ENCODE peak calls at places on chromosome 19, in eight cellular contexts. Z is NCI-H226; P is psoas muscle; F is NCI-H510A treated with DMSO at 0.1 percent for 48 hours; M is fibroblast of the conjunctiva; G is stimulated activated CD4-positive, alpha-beta T cell treated with anti-CD3 and anti-CD28 coated beads, Interleukin-1b, Interleukin-23, amount 100 ng/mL, for 4 hours; E is neuronal stem cell; L is cerebellar cortex. U is an unnamed sample.

GRCh38 chr19:42531313-42531712 is 3.0 kb upstream of the CEACAM1 start:
- DNase-seq in E (no peak), Z (no peak), M (no peak), F (no peak), L (no peak), G (no peak), P (no peak), U (no peak)

GRCh38 chr19:38554676-38555141 is 63.0 kb downstream of the MAP4K1 start:
- DNase-seq in L (no peak), P (no peak), M (no peak), F (no peak), G (no peak), E (no peak), Z (no peak), U (no peak)

GRCh38 chr19:11142528-11143171 is 12.9 kb downstream of the SPC24 start:
- DNase-seq in P (peak; percentile 93), L (peak; percentile 50), Z (peak; percentile 93), M (peak; percentile 91), G (no peak), F (no peak), E (peak; percentile 57), U (no peak)

GRCh38 chr19:34994643-34995471 is 5.3 kb upstream of the GRAMD1A start:
- DNase-seq in F (no peak), G (no peak), L (no peak), P (no peak), M (no peak), Z (no peak), E (no peak), U (no peak)

GRCh38 chr19:19744641-19745040 is 11.7 kb upstream of the ZNF14 start:
- DNase-seq in L (no peak), M (no peak), P (no peak), E (no peak), Z (no peak), F (no peak), G (no peak), U (no peak)

GRCh38 chr19:294341-294818 is 3.2 kb upstream of the PLPP2 start:
- DNase-seq in E (no peak), P (no peak), G (no peak), Z (no peak), L (no peak), M (no peak), F (no peak), U (no peak)

GRCh38 chr19:19259741-19260140 is 13.4 kb downstream of the TM6SF2 start:
- DNase-seq in G (no peak), E (no peak), F (peak; percentile 8), Z (peak; percentile 39), P (no peak), M (no peak), L (peak; percentile 61), U (no peak)

GRCh38 chr19:46979770-46980105 is 39.9 kb upstream of the NPAS1 start:
- DNase-seq in G (no peak), M (no peak), F (no peak), E (no peak), L (no peak), P (no peak), Z (no peak), U (no peak)

GRCh38 chr19:19651076-19651475 is 7.6 kb upstream of the GMIP start:
- DNase-seq in M (no peak), E (no peak), F (no peak), Z (no peak), P (no peak), G (no peak), L (peak; percentile 61), U (no peak)

GRCh38 chr19:7492142-7493055 is 3.6 kb upstream of the PEX11G start:
- DNase-seq in P (no peak), M (no peak), E (no peak), G (no peak), L (no peak), Z (no peak), F (no peak), U (peak; percentile 30)

GRCh38 chr19:33054623-33055022 is 10.1 kb downstream of the RHPN2 start:
- DNase-seq in G (no peak), Z (no peak), E (no peak), P (no peak), M (no peak), F (peak; percentile 10), L (no peak), U (no peak)

GRCh38 chr19:13995017-13995728 is 10.9 kb downstream of the RFX1 start:
- DNase-seq in Z (no peak), L (peak; percentile 90), E (no peak), P (peak; percentile 54), M (no peak), G (no peak), F (no peak), U (no peak)

GRCh38 chr19:27986299-27986698 is 1226.7 kb downstream of the UQCRFS1 start:
- DNase-seq in Z (no peak), F (no peak), M (no peak), E (no peak), P (no peak), G (no peak), L (no peak), U (no peak)

GRCh38 chr19:3366761-3367571 is 583 bp downstream of the NFIC start:
- DNase-seq in P (peak; percentile 78), L (peak; percentile 62), G (no peak), Z (peak; percentile 19), M (no peak), F (peak; percentile 18), E (no peak), U (no peak)

GRCh38 chr19:15112385-15112784 is 5.2 kb downstream of the SYDE1 start:
- DNase-seq in F (no peak), L (no peak), Z (no peak), G (no peak), E (no peak), M (no peak), P (no peak), U (no peak)

GRCh38 chr19:39112338-39112890 is 13.2 kb upstream of the PAK4 start:
- DNase-seq in E (no peak), Z (peak; percentile 90), M (no peak), G (no peak), L (no peak), P (peak; percentile 62), F (no peak), U (no peak)

GRCh38 chr19:35090160-35090794 is 25.3 kb upstream of the FXYD3 start:
- DNase-seq in L (peak; percentile 84), M (peak; percentile 26), F (no peak), G (no peak), Z (peak; percentile 30), E (peak; percentile 54), P (peak; percentile 41), U (no peak)

GRCh38 chr19:16070366-16070990 is 5.8 kb upstream of the TPM4 start:
- DNase-seq in P (peak; percentile 59), L (peak; percentile 73), F (no peak), E (no peak), Z (no peak), M (no peak), G (peak; percentile 63), U (peak; percentile 67)

GRCh38 chr19:728011-728410 is 19.3 kb downstream of the PALM start:
- DNase-seq in Z (no peak), P (peak; percentile 74), E (no peak), F (no peak), L (no peak), M (no peak), G (no peak), U (no peak)

GRCh38 chr19:16285769-16286564 is 38.7 kb upstream of the KLF2 start:
- DNase-seq in F (peak; percentile 33), E (peak; percentile 8), P (no peak), M (no peak), G (no peak), L (no peak), Z (no peak), U (no peak)

GRCh38 chr19:11381535-11382369 is 2.4 kb downstream of the EPOR start:
- DNase-seq in Z (peak; percentile 96), M (peak; percentile 72), P (peak; percentile 73), F (no peak), G (peak; percentile 48), E (peak; percentile 83), L (peak; percentile 79), U (peak; percentile 58)

GRCh38 chr19:45645631-45646344 is 6.6 kb upstream of the EML2 start:
- DNase-seq in L (peak; percentile 98), E (no peak), Z (peak; percentile 98), F (peak; percentile 96), M (peak; percentile 66), G (peak; percentile 62), P (peak; percentile 62), U (peak; percentile 64)

GRCh38 chr19:35436477-35437141 is 11.4 kb upstream of the FFAR2 start:
- DNase-seq in Z (peak; percentile 14), G (no peak), P (no peak), M (peak; percentile 26), E (no peak), F (no peak), L (no peak), U (no peak)

U was measured in activated T-helper 9 cell treated with anti-CD3 and anti-CD28 coated beads, Interleukin-2, amount 50 U/mL, for 16 hours.